ENCODE peak calls at places on chromosomes 16 and 17, in seven cellular contexts. One of them, this sample, is unnamed.

GRCh38 chr16:88686062-88686438 is 257 bp downstream of the SNAI3 start:
- DNase-seq in fibroblast of lung: no peak
- DNase-seq in AG09319: no peak
- DNase-seq in psoas muscle: no peak
- DNase-seq in GM06990: no peak
- DNase-seq in epithelial cell of esophagus: peak; percentile 36
- DNase-seq in HCT116: no peak
- DNase-seq in this sample: peak; percentile 60

GRCh38 chr17:39929657-39930407 is 2.3 kb downstream of the LRRC3C start:
- DNase-seq in epithelial cell of esophagus: peak; percentile 70
- DNase-seq in HCT116: no peak
- DNase-seq in AG09319: no peak
- DNase-seq in GM06990: no peak
- DNase-seq in psoas muscle: no peak
- DNase-seq in fibroblast of lung: peak; percentile 90
- DNase-seq in this sample: no peak

GRCh38 chr16:11089504-11090124 is 145.2 kb downstream of the CLEC16A start:
- DNase-seq in HCT116: no peak
- DNase-seq in epithelial cell of esophagus: no peak
- DNase-seq in AG09319: no peak
- DNase-seq in psoas muscle: no peak
- DNase-seq in fibroblast of lung: peak; percentile 62
- DNase-seq in GM06990: no peak
- DNase-seq in this sample: no peak

GRCh38 chr17:34847939-34848338 is 113.3 kb downstream of the CCT6B start:
- DNase-seq in epithelial cell of esophagus: no peak
- DNase-seq in HCT116: no peak
- DNase-seq in GM06990: no peak
- DNase-seq in fibroblast of lung: no peak
- DNase-seq in psoas muscle: no peak
- DNase-seq in AG09319: no peak
- DNase-seq in this sample: no peak

GRCh38 chr17:40309031-40309937 is at the start of gene RARA:
- DNase-seq in fibroblast of lung: peak; percentile 49
- DNase-seq in HCT116: no peak
- DNase-seq in psoas muscle: peak; percentile 68
- DNase-seq in AG09319: no peak
- DNase-seq in epithelial cell of esophagus: peak; percentile 69
- DNase-seq in GM06990: no peak
- DNase-seq in this sample: peak; percentile 76

GRCh38 chr17:63491976-63492575 is 15.2 kb downstream of the ACE start:
- DNase-seq in GM06990: no peak
- DNase-seq in AG09319: no peak
- DNase-seq in epithelial cell of esophagus: no peak
- DNase-seq in HCT116: no peak
- DNase-seq in fibroblast of lung: no peak
- DNase-seq in psoas muscle: no peak
- DNase-seq in this sample: no peak

GRCh38 chr17:6393368-6393952 is 41.5 kb downstream of the AIPL1 start:
- DNase-seq in GM06990: no peak
- DNase-seq in HCT116: no peak
- DNase-seq in psoas muscle: no peak
- DNase-seq in AG09319: no peak
- DNase-seq in fibroblast of lung: no peak
- DNase-seq in epithelial cell of esophagus: no peak
- DNase-seq in this sample: no peak

GRCh38 chr17:42121066-42121769 is at the start of gene KAT2A:
- DNase-seq in psoas muscle: peak; percentile 90
- DNase-seq in epithelial cell of esophagus: peak; percentile 84
- DNase-seq in fibroblast of lung: peak; percentile 69
- DNase-seq in AG09319: peak; percentile 42
- DNase-seq in GM06990: peak; percentile 82
- DNase-seq in HCT116: peak; percentile 53
- DNase-seq in this sample: peak; percentile 97

GRCh38 chr16:2035431-2036199 is 8.9 kb downstream of the NHERF2 start:
- DNase-seq in psoas muscle: no peak
- DNase-seq in GM06990: no peak
- DNase-seq in AG09319: peak; percentile 60
- DNase-seq in fibroblast of lung: peak; percentile 86
- DNase-seq in epithelial cell of esophagus: no peak
- DNase-seq in HCT116: no peak
- DNase-seq in this sample: no peak

GRCh38 chr16:64380751-64381150 is 741.1 kb downstream of the CDH11 start:
- DNase-seq in GM06990: no peak
- DNase-seq in AG09319: no peak
- DNase-seq in epithelial cell of esophagus: no peak
- DNase-seq in fibroblast of lung: no peak
- DNase-seq in HCT116: no peak
- DNase-seq in psoas muscle: no peak
- DNase-seq in this sample: no peak

GRCh38 chr17:39735882-39736281 is 1.9 kb upstream of the GRB7 start:
- DNase-seq in epithelial cell of esophagus: peak; percentile 13
- DNase-seq in GM06990: no peak
- DNase-seq in psoas muscle: no peak
- DNase-seq in HCT116: no peak
- DNase-seq in fibroblast of lung: no peak
- DNase-seq in AG09319: no peak
- DNase-seq in this sample: no peak

GRCh38 chr16:87570564-87570937 is 31.8 kb upstream of the JPH3 start:
- DNase-seq in psoas muscle: no peak
- DNase-seq in fibroblast of lung: no peak
- DNase-seq in HCT116: no peak
- DNase-seq in GM06990: no peak
- DNase-seq in AG09319: no peak
- DNase-seq in epithelial cell of esophagus: no peak
- DNase-seq in this sample: no peak

GRCh38 chr16:87569601-87570559 is 32.4 kb upstream of the JPH3 start:
- DNase-seq in fibroblast of lung: no peak
- DNase-seq in psoas muscle: no peak
- DNase-seq in GM06990: no peak
- DNase-seq in AG09319: no peak
- DNase-seq in epithelial cell of esophagus: no peak
- DNase-seq in HCT116: no peak
- DNase-seq in this sample: no peak

GRCh38 chr16:87571868-87572244 is 30.5 kb upstream of the JPH3 start:
- DNase-seq in HCT116: no peak
- DNase-seq in epithelial cell of esophagus: no peak
- DNase-seq in AG09319: no peak
- DNase-seq in psoas muscle: no peak
- DNase-seq in fibroblast of lung: no peak
- DNase-seq in GM06990: no peak
- DNase-seq in this sample: no peak

GRCh38 chr16:87572959-87573358 is 29.3 kb upstream of the JPH3 start:
- DNase-seq in HCT116: no peak
- DNase-seq in psoas muscle: no peak
- DNase-seq in AG09319: no peak
- DNase-seq in epithelial cell of esophagus: no peak
- DNase-seq in GM06990: no peak
- DNase-seq in fibroblast of lung: no peak
- DNase-seq in this sample: no peak

DNA sequence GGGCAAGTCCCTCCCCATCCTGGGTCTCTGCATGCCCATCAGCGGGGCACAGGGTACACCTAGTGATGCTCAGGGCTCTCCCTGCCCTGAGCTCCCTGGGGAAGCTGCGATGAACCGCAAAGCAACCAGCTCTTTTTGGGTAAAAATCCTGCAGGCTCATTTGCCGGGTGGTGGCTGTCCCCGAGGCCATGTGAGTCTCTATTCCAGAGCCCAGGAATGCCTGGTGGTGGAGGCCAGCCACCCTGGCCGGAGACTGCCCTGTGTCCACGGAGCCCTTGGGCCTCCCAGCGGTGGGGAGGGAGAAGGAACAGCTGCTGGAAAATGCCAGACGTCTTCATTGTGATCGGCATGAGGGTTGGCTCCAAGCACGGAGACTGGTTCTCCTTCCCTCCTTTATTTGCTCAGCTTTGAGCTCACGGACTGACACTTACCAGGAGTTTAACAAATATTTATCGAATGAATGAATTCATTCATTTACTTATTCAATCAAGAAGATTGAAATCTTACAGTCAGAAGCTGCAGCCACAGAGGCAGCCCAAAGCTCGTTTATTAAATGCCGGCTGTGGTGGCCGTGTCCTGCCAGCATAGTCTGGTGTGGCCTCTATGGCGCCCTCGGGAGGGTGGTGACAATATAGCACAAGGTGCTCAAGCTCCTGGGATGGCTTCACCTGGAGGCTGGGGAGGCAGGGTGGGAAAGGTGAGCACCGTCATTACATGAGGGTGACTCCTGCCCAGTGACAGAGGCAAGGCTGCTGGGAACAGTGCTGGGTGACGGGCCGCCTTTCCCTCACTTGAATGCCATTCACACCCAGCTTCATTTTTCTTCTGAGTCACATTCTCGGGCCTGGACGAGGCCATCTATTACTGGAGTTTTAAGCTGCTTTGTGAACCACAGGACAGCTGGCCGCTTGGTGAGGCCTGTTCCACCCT is 31.1 kb upstream of the JPH3 start:
- DNase-seq in AG09319: no peak
- DNase-seq in epithelial cell of esophagus: peak; percentile 37
- DNase-seq in HCT116: peak; percentile 42
- DNase-seq in psoas muscle: no peak
- DNase-seq in fibroblast of lung: peak; percentile 88
- DNase-seq in GM06990: no peak
- DNase-seq in this sample: no peak
- TF ChIP-seq CTCF in AG09319: peak; percentile 65
- TF ChIP-seq CTCF in epithelial cell of esophagus: peak; percentile 41
- TF ChIP-seq CTCF in HCT116: peak; percentile 74
- TF ChIP-seq CTCF in psoas muscle: peak; percentile 51
- TF ChIP-seq CTCF in fibroblast of lung: peak; percentile 58
- TF ChIP-seq CTCF in GM06990: peak; percentile 9
- TF ChIP-seq CTCF in this sample: peak; percentile 16

GRCh38 chr17:53168413-53168812 is 654.3 kb upstream of the KIF2B start:
- DNase-seq in psoas muscle: no peak
- DNase-seq in epithelial cell of esophagus: no peak
- DNase-seq in GM06990: no peak
- DNase-seq in fibroblast of lung: no peak
- DNase-seq in HCT116: no peak
- DNase-seq in AG09319: no peak
- DNase-seq in this sample: no peak
- TF ChIP-seq CTCF in psoas muscle: no peak
- TF ChIP-seq CTCF in epithelial cell of esophagus: no peak
- TF ChIP-seq CTCF in GM06990: no peak
- TF ChIP-seq CTCF in fibroblast of lung: no peak
- TF ChIP-seq CTCF in HCT116: no peak
- TF ChIP-seq CTCF in AG09319: no peak
- TF ChIP-seq CTCF in this sample: no peak

DNA sequence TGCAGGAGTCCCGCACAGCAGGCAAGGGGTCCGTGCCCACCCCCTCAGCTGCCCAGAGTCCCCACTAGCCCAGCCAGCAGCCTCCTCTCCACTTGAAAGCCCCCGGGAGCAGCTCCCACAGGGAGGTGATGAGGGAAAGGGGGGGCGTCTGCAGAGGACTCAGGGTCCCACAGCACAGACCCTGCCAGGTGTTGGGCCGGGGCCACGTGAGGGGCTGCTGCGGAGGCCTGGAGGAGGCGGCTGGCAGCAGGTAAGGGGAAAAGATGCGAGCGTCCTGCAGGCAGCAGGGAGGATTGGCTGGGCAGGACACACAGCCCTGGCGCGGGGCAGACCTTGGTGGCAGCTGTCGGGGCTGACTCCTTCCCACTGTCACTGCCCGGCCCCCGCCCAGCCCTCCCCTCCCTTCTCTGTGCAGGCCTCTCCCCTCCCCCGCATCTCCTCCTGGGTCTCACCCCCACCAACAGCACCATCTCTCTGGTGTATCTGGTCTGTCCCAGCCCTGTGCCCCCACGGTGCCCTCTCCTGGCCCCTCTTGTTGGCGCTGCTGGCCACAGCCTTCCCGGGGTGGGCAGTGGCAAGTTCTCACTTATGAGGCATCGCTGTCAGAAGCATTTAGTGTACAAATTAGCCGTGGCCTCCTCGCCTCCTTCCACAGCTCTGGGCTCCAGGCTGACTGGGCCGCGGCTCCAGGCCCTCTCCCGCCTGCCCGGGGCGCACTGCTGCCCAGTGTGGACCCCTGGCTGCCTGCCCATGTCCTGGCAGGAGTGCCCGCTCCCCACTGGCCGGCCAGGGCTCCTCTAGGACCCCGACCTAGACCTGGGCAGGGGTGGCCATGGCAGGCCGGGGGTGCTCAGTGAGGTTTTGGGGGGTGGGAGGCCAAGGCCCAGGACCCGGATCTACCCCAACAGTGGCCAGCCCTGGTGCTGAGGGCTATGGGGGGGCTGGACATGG is 4.4 kb upstream of the PRR35 start:
- DNase-seq in AG09319: no peak
- DNase-seq in epithelial cell of esophagus: no peak
- DNase-seq in HCT116: no peak
- DNase-seq in psoas muscle: no peak
- DNase-seq in GM06990: no peak
- DNase-seq in fibroblast of lung: no peak
- DNase-seq in this sample: no peak
- TF ChIP-seq CTCF in AG09319: no peak
- TF ChIP-seq CTCF in epithelial cell of esophagus: no peak
- TF ChIP-seq CTCF in HCT116: no peak
- TF ChIP-seq CTCF in psoas muscle: no peak
- TF ChIP-seq CTCF in GM06990: no peak
- TF ChIP-seq CTCF in fibroblast of lung: no peak
- TF ChIP-seq CTCF in this sample: no peak

GRCh38 chr16:66097746-66098145 is 268.7 kb upstream of the CDH5 start:
- DNase-seq in epithelial cell of esophagus: no peak
- DNase-seq in fibroblast of lung: peak; percentile 47
- DNase-seq in psoas muscle: no peak
- DNase-seq in GM06990: no peak
- DNase-seq in HCT116: no peak
- DNase-seq in AG09319: no peak
- DNase-seq in this sample: no peak

GRCh38 chr16:66093217-66093616 is 273.3 kb upstream of the CDH5 start:
- DNase-seq in GM06990: no peak
- DNase-seq in psoas muscle: no peak
- DNase-seq in HCT116: no peak
- DNase-seq in fibroblast of lung: peak; percentile 85
- DNase-seq in AG09319: no peak
- DNase-seq in epithelial cell of esophagus: no peak
- DNase-seq in this sample: no peak

GRCh38 chr16:66091462-66091861 is 275.0 kb upstream of the CDH5 start:
- DNase-seq in HCT116: no peak
- DNase-seq in GM06990: no peak
- DNase-seq in fibroblast of lung: no peak
- DNase-seq in epithelial cell of esophagus: no peak
- DNase-seq in AG09319: peak; percentile 71
- DNase-seq in psoas muscle: no peak
- DNase-seq in this sample: no peak

GRCh38 chr16:66099261-66099660 is 267.2 kb upstream of the CDH5 start:
- DNase-seq in fibroblast of lung: no peak
- DNase-seq in epithelial cell of esophagus: no peak
- DNase-seq in AG09319: no peak
- DNase-seq in psoas muscle: no peak
- DNase-seq in HCT116: no peak
- DNase-seq in GM06990: no peak
- DNase-seq in this sample: no peak

GRCh38 chr16:66095676-66096075 is 270.8 kb upstream of the CDH5 start:
- DNase-seq in GM06990: no peak
- DNase-seq in HCT116: no peak
- DNase-seq in AG09319: no peak
- DNase-seq in fibroblast of lung: no peak
- DNase-seq in psoas muscle: no peak
- DNase-seq in epithelial cell of esophagus: no peak
- DNase-seq in this sample: no peak
- TF ChIP-seq CTCF in GM06990: no peak
- TF ChIP-seq CTCF in HCT116: peak; percentile 42
- TF ChIP-seq CTCF in AG09319: no peak
- TF ChIP-seq CTCF in fibroblast of lung: no peak
- TF ChIP-seq CTCF in psoas muscle: no peak
- TF ChIP-seq CTCF in epithelial cell of esophagus: peak; percentile 16
- TF ChIP-seq CTCF in this sample: peak; percentile 13

This sample was measured in GM13977.